ENCODE peak calls at places on chromosomes 4 and X, in seven cellular contexts. F is activated CD8-positive, alpha-beta memory T cell treated with anti-CD3 and anti-CD28 coated beads, Interleukin-2, amount 50 U/mL, for 48 hours; Z is stromal cell of bone marrow; E is natural killer cell treated with Interleukin-12 subunit alpha and Interleukin-12 subunit beta and Interleukin-15 and Interleukin-18, amount 100 ng/mL, for 72 hours; I is substantia nigra; P is HFF-Myc; W is body of pancreas. A is an unnamed sample.

GRCh38 chrX:9379697-9380551 is 84.9 kb upstream of the TBL1X start:
- DNase-seq in W (no peak), Z (no peak), E (no peak), P (peak; percentile 25), F (no peak), I (no peak), A (peak; percentile 0)

GRCh38 chrX:98071331-98071730 is 1187.6 kb downstream of the RPA4 start:
- DNase-seq in Z (no peak), P (no peak), E (no peak), I (no peak), W (no peak), F (no peak), A (no peak)

GRCh38 chr4:152109585-152110509 is 349.0 kb upstream of the GATB start:
- DNase-seq in E (no peak), W (no peak), I (no peak), Z (peak; percentile 61), F (no peak), P (no peak), A (no peak)

GRCh38 chr4:186727977-186728519 is 4.4 kb upstream of the FAT1 start:
- DNase-seq in Z (no peak), F (no peak), P (no peak), I (no peak), E (no peak), W (no peak), A (no peak)

GRCh38 chr4:140736669-140737343 is 19.4 kb downstream of the TBC1D9 start:
- DNase-seq in W (no peak), I (no peak), F (no peak), E (no peak), P (no peak), Z (no peak), A (no peak)

GRCh38 chr4:89894654-89895652 is at the start of gene MMRN1:
- DNase-seq in F (no peak), E (no peak), I (no peak), P (no peak), W (no peak), Z (no peak), A (no peak)

GRCh38 chr4:15479089-15479912 is 9.6 kb downstream of the CC2D2A start:
- DNase-seq in Z (peak; percentile 79), F (no peak), E (no peak), W (peak; percentile 57), P (peak; percentile 86), I (peak; percentile 55), A (peak; percentile 74)

GRCh38 chr4:157035471-157035870 is 40.5 kb upstream of the GLRB start:
- DNase-seq in E (no peak), F (no peak), W (no peak), I (no peak), Z (no peak), P (no peak), A (no peak)

GRCh38 chr4:87465739-87466366 is 43.5 kb downstream of the NUDT9 start:
- DNase-seq in Z (peak; percentile 30), P (peak; percentile 24), E (no peak), W (peak; percentile 13), I (no peak), F (no peak), A (peak; percentile 37)

GRCh38 chrX:56429581-56429980 is 133.8 kb upstream of the UBQLN2 start:
- DNase-seq in E (no peak), F (no peak), Z (no peak), W (no peak), I (no peak), P (no peak), A (no peak)

GRCh38 chr4:176794151-176794550 is 1.4 kb upstream of the VEGFC start:
- DNase-seq in P (peak; percentile 83), I (no peak), Z (peak; percentile 87), E (no peak), W (no peak), F (no peak), A (no peak)

GRCh38 chr4:117491531-117491930 is 406.2 kb upstream of the TRAM1L1 start:
- DNase-seq in F (no peak), P (no peak), Z (no peak), E (no peak), I (no peak), W (no peak), A (no peak)

GRCh38 chr4:19195696-19196095 is 1056.0 kb upstream of the SLIT2 start:
- DNase-seq in F (no peak), E (no peak), Z (no peak), W (no peak), I (no peak), P (no peak), A (no peak)

GRCh38 chr4:26766142-26766541 is 94.5 kb upstream of the STIM2 start:
- DNase-seq in E (no peak), P (no peak), I (no peak), Z (no peak), F (no peak), W (peak; percentile 17), A (no peak)

GRCh38 chr4:114037981-114038380 is 58.5 kb upstream of the ARSJ start:
- DNase-seq in P (no peak), I (no peak), Z (no peak), F (no peak), W (no peak), E (no peak), A (no peak)

GRCh38 chrX:13270360-13270759 is 49.5 kb downstream of the ATXN3L start:
- DNase-seq in I (no peak), E (no peak), F (no peak), W (no peak), Z (no peak), P (no peak), A (no peak)

GRCh38 chr4:99762728-99763127 is 53.9 kb upstream of the DAPP1 start:
- DNase-seq in F (no peak), P (no peak), I (no peak), W (no peak), Z (no peak), E (no peak), A (no peak)

GRCh38 chr4:94758700-94759399 is 1.1 kb downstream of the BMPR1B start:
- DNase-seq in P (no peak), E (no peak), F (no peak), Z (no peak), W (no peak), I (no peak), A (no peak)

GRCh38 chr4:9944431-9945425 is 76.6 kb downstream of the SLC2A9 start:
- DNase-seq in W (no peak), E (no peak), Z (no peak), F (peak; percentile 25), I (no peak), P (no peak), A (no peak)

GRCh38 chr4:1967512-1968149 is 41.1 kb downstream of the NELFA start:
- DNase-seq in W (no peak), E (no peak), I (no peak), F (no peak), Z (no peak), P (no peak), A (no peak)

GRCh38 chrX:134969726-134970125 is 21.1 kb upstream of the SMIM10 start:
- DNase-seq in W (no peak), P (peak; percentile 32), I (no peak), Z (peak; percentile 52), F (no peak), E (no peak), A (no peak)

GRCh38 chr4:68310651-68311247 is 39.1 kb downstream of the YTHDC1 start:
- DNase-seq in I (no peak), W (no peak), E (no peak), F (no peak), Z (no peak), P (no peak), A (no peak)

GRCh38 chr4:75644095-75644494 is 13.8 kb upstream of the CDKL2 start:
- DNase-seq in E (no peak), P (no peak), W (no peak), Z (no peak), F (no peak), I (no peak), A (no peak)

GRCh38 chr4:145812902-145813301 is 125.7 kb downstream of the ZNF827 start:
- DNase-seq in F (no peak), E (no peak), P (no peak), Z (no peak), W (no peak), I (no peak), A (no peak)

GRCh38 chr4:79657379-79657778 is 249.4 kb upstream of the GK2 start:
- DNase-seq in W (no peak), Z (no peak), I (no peak), P (no peak), F (no peak), E (no peak), A (no peak)

GRCh38 chr4:13918110-13918509 is 290.6 kb upstream of the BOD1L1 start:
- DNase-seq in P (peak; percentile 98), E (no peak), W (peak; percentile 32), Z (peak; percentile 97), I (no peak), F (no peak), A (no peak)

GRCh38 chrX:33726281-33727160 is 405.6 kb downstream of the FAM47A start:
- DNase-seq in F (no peak), I (no peak), P (no peak), Z (no peak), E (no peak), W (no peak), A (no peak)

GRCh38 chr4:101599620-101600019 is 190.9 kb upstream of the BANK1 start:
- DNase-seq in W (no peak), Z (peak; percentile 75), I (no peak), E (no peak), F (no peak), P (no peak), A (no peak)

GRCh38 chr4:180827193-180827592 is 1416.0 kb upstream of the TENM3 start:
- DNase-seq in F (no peak), I (peak; percentile 4), W (no peak), E (no peak), P (no peak), Z (peak; percentile 14), A (no peak)

GRCh38 chrX:68846536-68846935 is 17.7 kb downstream of the EFNB1 start:
- DNase-seq in F (no peak), W (no peak), I (no peak), P (no peak), Z (no peak), E (no peak), A (no peak)

GRCh38 chr4:182137343-182137742 is 105.9 kb upstream of the TENM3 start:
- DNase-seq in I (no peak), Z (no peak), F (no peak), W (no peak), E (no peak), P (no peak), A (no peak)

GRCh38 chrX:83771664-83772063 is 89.3 kb upstream of the CYLC1 start:
- DNase-seq in Z (no peak), I (no peak), P (no peak), E (no peak), F (no peak), W (no peak), A (peak; percentile 0)

GRCh38 chr4:161714022-161714751 is 449.6 kb downstream of the FSTL5 start:
- DNase-seq in I (no peak), F (no peak), W (no peak), E (no peak), Z (no peak), P (peak; percentile 88), A (no peak)

GRCh38 chrX:122115604-122116003 is 1068.2 kb downstream of the GLUD2 start:
- DNase-seq in F (no peak), P (no peak), W (no peak), E (no peak), Z (no peak), I (no peak), A (no peak)

GRCh38 chr4:108072300-108072699 is 82.6 kb downstream of the HADH start:
- DNase-seq in I (no peak), P (no peak), Z (no peak), E (no peak), W (no peak), F (no peak), A (peak; percentile 36)

GRCh38 chr4:42995343-42995944 is 102.9 kb downstream of the GRXCR1 start:
- DNase-seq in W (no peak), F (no peak), Z (peak; percentile 3), P (peak; percentile 1), I (no peak), E (no peak), A (no peak)

GRCh38 chr4:108172780-108173598 is 4.3 kb upstream of the LEF1 start:
- DNase-seq in I (no peak), Z (no peak), W (peak; percentile 53), P (peak; percentile 12), E (no peak), F (peak; percentile 86), A (peak; percentile 82)

GRCh38 chrX:113001836-113002235 is 161.2 kb upstream of the AMOT start:
- DNase-seq in P (no peak), W (no peak), Z (no peak), E (no peak), I (no peak), F (no peak), A (no peak)